ENCODE peak calls at places on chromosomes 13 and 19, in seven cellular contexts. T, K, V, M, Y, Z and L are unnamed samples.

GRCh38 chr13:20006206-20006605 is 47.7 kb downstream of the ZMYM2 start:
- DNase-seq in Z (no peak), V (no peak), T (no peak), Y (no peak), K (no peak), M (no peak), L (no peak)

GRCh38 chr19:55369651-55370304 is 485 bp downstream of the IL11 start:
- DNase-seq in Y (no peak), Z (no peak), M (peak), T (peak), K (no peak), V (no peak), L (no peak)

GRCh38 chr19:55474269-55475265 is 1.9 kb upstream of the ZNF628 start:
- DNase-seq in T (no peak), M (no peak), Z (no peak), Y (no peak), K (no peak), V (no peak), L (no peak)

GRCh38 chr13:94419304-94419943 is 60.1 kb downstream of the DCT start:
- DNase-seq in M (no peak), T (no peak), Z (no peak), K (no peak), V (no peak), Y (no peak), L (peak)

GRCh38 chr13:73035660-73036059 is 23.1 kb upstream of the KLF5 start:
- DNase-seq in V (no peak), T (no peak), Y (no peak), K (no peak), M (no peak), Z (no peak), L (no peak)

GRCh38 chr13:98129059-98129741 is 13.7 kb upstream of the FARP1 start:
- DNase-seq in V (no peak), K (no peak), Z (no peak), Y (no peak), T (no peak), M (no peak), L (no peak)

GRCh38 chr13:112967666-112968379 is 1.2 kb upstream of the MCF2L start:
- DNase-seq in V (no peak), T (no peak), M (no peak), Z (no peak), Y (no peak), K (no peak), L (no peak)

GRCh38 chr19:7783991-7784421 is 21.0 kb downstream of the CLEC4M start:
- DNase-seq in M (no peak), Z (no peak), K (no peak), T (peak), V (no peak), Y (peak), L (peak)

GRCh38 chr13:106372199-106373160 is 163.0 kb downstream of the EFNB2 start:
- DNase-seq in Y (no peak), M (no peak), T (no peak), K (no peak), Z (no peak), V (no peak), L (peak)

GRCh38 chr13:113053376-113053775 is 52.2 kb upstream of the F7 start:
- DNase-seq in T (no peak), V (no peak), Y (no peak), Z (no peak), K (no peak), M (no peak), L (no peak)

GRCh38 chr19:41860419-41861097 is 503 bp downstream of the RPS19 start:
- DNase-seq in Y (no peak), V (no peak), Z (no peak), K (no peak), T (no peak), M (no peak), L (no peak)

GRCh38 chr13:40537146-40537895 is 129.1 kb downstream of the FOXO1 start:
- DNase-seq in K (no peak), Y (no peak), T (no peak), Z (no peak), M (no peak), V (no peak), L (no peak)

GRCh38 chr19:46722421-46723022 is 5.6 kb upstream of the PRKD2 start:
- DNase-seq in K (no peak), V (no peak), T (no peak), Y (no peak), Z (peak), M (no peak), L (no peak)

GRCh38 chr19:30393046-30393445 is 20.9 kb downstream of the ZNF536 start:
- DNase-seq in Y (no peak), V (no peak), M (no peak), T (no peak), K (no peak), Z (no peak), L (no peak)

GRCh38 chr19:5293607-5294089 is 47.0 kb downstream of the PTPRS start:
- DNase-seq in M (peak), Z (no peak), K (no peak), T (peak), V (no peak), Y (no peak), L (no peak)

GRCh38 chr19:49565261-49565660 is 15.1 kb downstream of the NOSIP start:
- DNase-seq in M (no peak), Y (no peak), Z (no peak), V (no peak), K (no peak), T (no peak), L (no peak)

GRCh38 chr19:19822148-19822429 is 539 bp upstream of the ZNF506 start:
- DNase-seq in K (no peak), Z (no peak), M (no peak), V (no peak), T (no peak), Y (no peak), L (no peak)

GRCh38 chr13:89514534-89515312 is 1832.8 kb upstream of the MIR17HG start:
- DNase-seq in K (no peak), Y (no peak), V (no peak), T (peak), M (no peak), Z (no peak), L (no peak)

GRCh38 chr19:1527650-1528309 is 3.9 kb downstream of the PLK5 start:
- DNase-seq in Z (no peak), V (no peak), Y (no peak), M (no peak), K (no peak), T (no peak), L (no peak)

GRCh38 chr19:3618144-3618810 is 8.3 kb downstream of the CACTIN start:
- DNase-seq in M (peak), Y (no peak), Z (peak), K (peak), V (peak), T (no peak), L (no peak)

GRCh38 chr19:21022996-21023395 is 2.5 kb downstream of the ZNF430 start:
- DNase-seq in Y (no peak), K (no peak), V (no peak), M (no peak), T (no peak), Z (no peak), L (no peak)

GRCh38 chr19:39701291-39701690 is 3.0 kb upstream of the LGALS14 start:
- DNase-seq in K (no peak), V (no peak), T (no peak), M (no peak), Y (no peak), Z (no peak), L (no peak)